ENCODE peak calls at places on chromosomes 13 and 19, in seven cellular contexts. One of them, this sample, is unnamed.

GRCh38 chr13:97866346-97866745 is 87.1 kb upstream of the IPO5 start:
- DNase-seq in endothelial cell: no peak
- DNase-seq in AG09319: no peak
- DNase-seq in MM.1S: no peak
- DNase-seq in ovary: no peak
- DNase-seq in neural crest cell: no peak
- DNase-seq in AG04450: no peak
- DNase-seq in this sample: no peak

GRCh38 chr19:50007170-50007569 is 18.0 kb downstream of the VRK3 start:
- DNase-seq in endothelial cell: no peak
- DNase-seq in MM.1S: no peak
- DNase-seq in AG04450: no peak
- DNase-seq in neural crest cell: no peak
- DNase-seq in AG09319: no peak
- DNase-seq in ovary: no peak
- DNase-seq in this sample: no peak

GRCh38 chr19:45187421-45188100 is 9.0 kb downstream of the BLOC1S3 start:
- DNase-seq in neural crest cell: no peak
- DNase-seq in AG09319: no peak
- DNase-seq in AG04450: no peak
- DNase-seq in endothelial cell: no peak
- DNase-seq in MM.1S: peak
- DNase-seq in ovary: no peak
- DNase-seq in this sample: no peak

GRCh38 chr13:97432232-97432916 is 1.6 kb upstream of the RAP2A start:
- DNase-seq in AG04450: no peak
- DNase-seq in MM.1S: no peak
- DNase-seq in endothelial cell: no peak
- DNase-seq in AG09319: no peak
- DNase-seq in neural crest cell: no peak
- DNase-seq in ovary: no peak
- DNase-seq in this sample: no peak

GRCh38 chr19:18995804-18996241 is 37.5 kb downstream of the SUGP2 start:
- DNase-seq in MM.1S: peak
- DNase-seq in ovary: peak
- DNase-seq in AG04450: peak
- DNase-seq in AG09319: peak
- DNase-seq in endothelial cell: peak
- DNase-seq in neural crest cell: peak
- DNase-seq in this sample: peak

GRCh38 chr13:112768795-112769411 is 79.1 kb downstream of the ATP11A start:
- DNase-seq in AG04450: no peak
- DNase-seq in ovary: no peak
- DNase-seq in AG09319: no peak
- DNase-seq in neural crest cell: no peak
- DNase-seq in endothelial cell: no peak
- DNase-seq in MM.1S: no peak
- DNase-seq in this sample: no peak

GRCh38 chr13:75452564-75452963 is 29.4 kb downstream of the TBC1D4 start:
- DNase-seq in ovary: no peak
- DNase-seq in MM.1S: no peak
- DNase-seq in endothelial cell: no peak
- DNase-seq in neural crest cell: no peak
- DNase-seq in AG04450: no peak
- DNase-seq in AG09319: no peak
- DNase-seq in this sample: no peak

GRCh38 chr13:41428155-41428554 is 29.2 kb upstream of the RGCC start:
- DNase-seq in AG09319: no peak
- DNase-seq in AG04450: no peak
- DNase-seq in ovary: no peak
- DNase-seq in endothelial cell: peak
- DNase-seq in MM.1S: no peak
- DNase-seq in neural crest cell: no peak
- DNase-seq in this sample: no peak

DNA sequence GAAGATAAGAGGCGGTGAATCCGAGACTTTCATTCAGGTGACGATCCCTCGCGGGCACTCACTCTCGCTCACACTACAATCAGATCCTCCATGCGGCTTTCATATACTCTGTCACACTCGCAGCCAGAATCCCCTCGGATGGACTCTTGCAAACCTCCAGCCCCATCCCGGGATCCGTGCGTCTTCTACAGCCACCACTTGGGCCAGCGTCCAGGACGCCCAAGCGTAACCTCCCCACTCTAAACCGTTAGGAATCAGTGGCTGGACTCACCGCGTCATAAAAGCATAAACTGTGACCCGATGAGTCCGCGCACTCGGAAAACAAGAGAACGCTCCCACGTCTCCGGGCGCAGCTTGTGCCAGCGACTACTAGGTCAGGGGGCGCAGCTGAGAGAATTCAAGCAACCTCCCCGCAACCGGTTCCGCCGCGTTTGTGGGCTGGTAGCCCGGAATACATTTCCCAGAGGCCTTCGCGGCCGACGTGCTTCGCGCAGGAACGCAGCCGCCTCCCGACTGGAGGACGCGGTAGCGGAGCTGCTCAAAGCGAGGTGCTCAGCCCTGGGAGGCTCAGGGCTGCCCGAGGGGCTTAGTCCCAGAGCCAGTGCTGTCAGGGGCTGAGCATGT is 27.6 kb downstream of the ZNF607 start:
- DNase-seq in AG04450: peak
- DNase-seq in endothelial cell: peak
- DNase-seq in ovary: peak
- DNase-seq in AG09319: peak
- DNase-seq in neural crest cell: peak
- DNase-seq in MM.1S: no peak
- DNase-seq in this sample: peak
- TF ChIP-seq CTCF in AG04450: no peak
- TF ChIP-seq CTCF in endothelial cell: no peak
- TF ChIP-seq CTCF in ovary: no peak
- TF ChIP-seq CTCF in AG09319: no peak
- TF ChIP-seq CTCF in neural crest cell: peak
- TF ChIP-seq CTCF in MM.1S: no peak
- TF ChIP-seq CTCF in this sample: no peak

GRCh38 chr19:48740705-48741030 is 258 bp upstream of the RASIP1 start:
- DNase-seq in endothelial cell: no peak
- DNase-seq in neural crest cell: no peak
- DNase-seq in AG09319: no peak
- DNase-seq in MM.1S: no peak
- DNase-seq in AG04450: no peak
- DNase-seq in ovary: no peak
- DNase-seq in this sample: no peak

GRCh38 chr19:48737360-48737998 is 2.9 kb downstream of the RASIP1 start:
- DNase-seq in endothelial cell: no peak
- DNase-seq in ovary: peak
- DNase-seq in AG09319: no peak
- DNase-seq in AG04450: no peak
- DNase-seq in MM.1S: no peak
- DNase-seq in neural crest cell: no peak
- DNase-seq in this sample: peak

GRCh38 chr19:48739400-48739825 is 997 bp downstream of the RASIP1 start:
- DNase-seq in ovary: no peak
- DNase-seq in endothelial cell: no peak
- DNase-seq in AG09319: no peak
- DNase-seq in AG04450: no peak
- DNase-seq in neural crest cell: no peak
- DNase-seq in MM.1S: no peak
- DNase-seq in this sample: peak

GRCh38 chr19:48739835-48740704 is at the start of gene RASIP1:
- DNase-seq in MM.1S: no peak
- DNase-seq in neural crest cell: no peak
- DNase-seq in AG09319: no peak
- DNase-seq in endothelial cell: peak
- DNase-seq in AG04450: no peak
- DNase-seq in ovary: no peak
- DNase-seq in this sample: peak

GRCh38 chr19:48738557-48739399 is 1.6 kb downstream of the RASIP1 start:
- DNase-seq in endothelial cell: peak
- DNase-seq in AG09319: no peak
- DNase-seq in neural crest cell: peak
- DNase-seq in AG04450: no peak
- DNase-seq in MM.1S: peak
- DNase-seq in ovary: peak
- DNase-seq in this sample: peak
- TF ChIP-seq CTCF in endothelial cell: peak
- TF ChIP-seq CTCF in AG09319: no peak
- TF ChIP-seq CTCF in neural crest cell: peak
- TF ChIP-seq CTCF in AG04450: no peak
- TF ChIP-seq CTCF in MM.1S: no peak
- TF ChIP-seq CTCF in ovary: peak
- TF ChIP-seq CTCF in this sample: no peak

DNA sequence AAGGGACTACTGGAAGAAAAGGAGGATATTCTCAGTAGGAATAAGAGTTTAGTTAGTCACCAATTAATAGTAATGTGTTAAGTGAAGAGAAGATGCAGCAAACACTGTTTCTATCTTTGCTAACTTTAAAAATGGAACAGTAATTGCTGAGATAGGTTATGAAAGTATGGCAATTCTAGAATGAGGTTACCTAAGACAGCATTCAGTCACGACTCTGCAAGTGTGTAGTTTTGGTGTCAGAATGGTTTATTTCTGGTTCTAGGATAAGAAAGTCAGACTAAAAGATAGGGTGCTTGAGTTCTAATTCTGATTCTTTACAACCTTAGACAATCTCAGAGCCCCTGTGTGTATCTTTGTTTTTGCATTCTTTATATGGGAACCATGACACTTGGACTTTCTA is 138.1 kb downstream of the POU4F1 start:
- DNase-seq in neural crest cell: no peak
- DNase-seq in AG09319: no peak
- DNase-seq in ovary: no peak
- DNase-seq in endothelial cell: no peak
- DNase-seq in AG04450: no peak
- DNase-seq in MM.1S: peak
- DNase-seq in this sample: no peak
- TF ChIP-seq CTCF in neural crest cell: no peak
- TF ChIP-seq CTCF in AG09319: no peak
- TF ChIP-seq CTCF in ovary: no peak
- TF ChIP-seq CTCF in endothelial cell: no peak
- TF ChIP-seq CTCF in AG04450: no peak
- TF ChIP-seq CTCF in MM.1S: no peak
- TF ChIP-seq CTCF in this sample: no peak

DNA sequence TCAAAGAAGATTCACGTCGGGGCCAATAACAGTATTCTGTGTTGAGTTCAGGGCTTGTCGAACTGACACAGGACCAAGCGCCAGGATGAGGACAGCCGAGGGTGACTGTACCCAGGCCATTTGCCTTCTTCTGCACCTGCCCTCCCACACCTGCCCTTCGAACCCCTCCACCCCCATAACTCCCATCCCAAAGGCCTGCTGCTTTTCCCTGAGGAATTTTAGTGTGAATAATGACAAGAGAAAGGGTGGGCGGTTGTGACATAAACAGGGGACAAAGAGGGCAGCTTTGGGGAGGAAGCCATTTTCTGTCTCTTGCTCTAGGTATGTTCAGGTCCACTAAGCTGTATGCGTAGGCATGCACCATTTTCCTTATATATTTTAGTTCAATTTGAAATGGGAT is 26.1 kb downstream of the GJA3 start:
- DNase-seq in endothelial cell: no peak
- DNase-seq in MM.1S: no peak
- DNase-seq in AG04450: no peak
- DNase-seq in neural crest cell: no peak
- DNase-seq in AG09319: no peak
- DNase-seq in ovary: no peak
- DNase-seq in this sample: no peak
- TF ChIP-seq CTCF in endothelial cell: no peak
- TF ChIP-seq CTCF in MM.1S: no peak
- TF ChIP-seq CTCF in AG04450: no peak
- TF ChIP-seq CTCF in neural crest cell: no peak
- TF ChIP-seq CTCF in AG09319: no peak
- TF ChIP-seq CTCF in ovary: no peak
- TF ChIP-seq CTCF in this sample: no peak

DNA sequence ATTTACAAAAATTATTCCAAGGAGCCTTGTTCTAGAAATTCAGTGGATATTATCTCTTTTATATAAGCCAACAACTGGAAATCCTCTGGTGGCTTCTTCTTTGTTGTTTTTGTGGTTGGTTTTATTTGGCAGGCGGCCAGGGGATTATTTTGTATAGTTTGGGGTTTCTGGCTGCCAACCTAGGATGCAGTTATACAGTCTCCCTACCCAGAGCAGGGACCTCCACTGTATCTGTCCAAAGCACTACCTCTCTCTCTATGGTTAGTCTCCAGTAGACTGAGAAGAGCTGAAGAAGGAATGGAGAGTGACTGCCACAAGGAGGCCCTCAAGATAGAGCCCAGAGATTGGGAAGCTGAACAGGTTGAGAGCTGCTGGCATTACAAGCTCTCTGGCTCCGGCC is 80.2 kb downstream of the ZAR1L start:
- DNase-seq in AG09319: no peak
- DNase-seq in AG04450: no peak
- DNase-seq in ovary: no peak
- DNase-seq in endothelial cell: no peak
- DNase-seq in MM.1S: no peak
- DNase-seq in neural crest cell: no peak
- DNase-seq in this sample: no peak
- TF ChIP-seq CTCF in AG09319: no peak
- TF ChIP-seq CTCF in AG04450: no peak
- TF ChIP-seq CTCF in ovary: no peak
- TF ChIP-seq CTCF in endothelial cell: no peak
- TF ChIP-seq CTCF in MM.1S: no peak
- TF ChIP-seq CTCF in neural crest cell: no peak
- TF ChIP-seq CTCF in this sample: no peak

DNA sequence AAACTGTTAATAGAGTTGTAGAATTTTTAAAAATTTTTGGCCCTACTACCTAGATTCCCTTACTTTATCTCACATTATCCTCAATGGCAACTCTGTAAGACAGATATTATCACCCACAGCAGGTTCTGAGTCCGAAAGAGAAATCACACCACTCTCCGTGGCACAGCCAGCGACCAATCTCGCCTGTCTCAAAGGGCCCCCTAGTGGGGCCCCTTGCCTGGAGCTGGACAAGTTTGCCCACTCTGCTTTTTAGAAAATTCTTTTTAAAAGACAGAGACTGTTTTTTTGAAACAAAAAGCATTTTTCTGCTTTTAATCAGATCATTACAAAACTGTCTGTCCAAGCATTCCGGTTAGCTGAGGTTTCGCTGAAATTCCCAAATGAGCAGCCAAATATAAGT is 21.7 kb downstream of the PHF11 start:
- DNase-seq in neural crest cell: peak
- DNase-seq in MM.1S: no peak
- DNase-seq in endothelial cell: peak
- DNase-seq in ovary: no peak
- DNase-seq in AG09319: no peak
- DNase-seq in AG04450: no peak
- DNase-seq in this sample: no peak
- TF ChIP-seq CTCF in neural crest cell: peak
- TF ChIP-seq CTCF in MM.1S: no peak
- TF ChIP-seq CTCF in endothelial cell: peak
- TF ChIP-seq CTCF in ovary: no peak
- TF ChIP-seq CTCF in AG09319: peak
- TF ChIP-seq CTCF in AG04450: peak
- TF ChIP-seq CTCF in this sample: no peak

This sample was measured in glutamatergic neuron.